ENCODE peak calls at places on chromosomes 5 and 9, in ten cellular contexts. A is PC-3, B is SK-N-SH, T is right atrium auricular region, U is K562, X is Karpas-422, I is upper lobe of left lung, Q is neural progenitor cell, M is lower lobe of right lung, R is kidney epithelial cell. V is an unnamed sample. For H3K36me3, the result is how much of the 10 kb centered on the place peaks cover.

GRCh38 chr9:127586537-127586936 is 25.5 kb upstream of the STXBP1 start:
- DNase-seq in R (no peak), X (peak), B (peak), M (peak), T (peak), Q (peak), I (peak), A (peak), U (peak), V (peak)

GRCh38 chr9:77731930-77732329 is 83.8 kb upstream of the GNA14 start:
- DNase-seq in Q (no peak), A (no peak), U (no peak), T (no peak), B (peak), M (no peak), R (no peak), I (no peak), X (peak), V (no peak)

GRCh38 chr5:50947892-50948683 is 281.7 kb downstream of the PARP8 start:
- DNase-seq in B (peak), T (no peak), R (no peak), Q (no peak), X (no peak), M (no peak), A (no peak), I (no peak), U (no peak), V (no peak)

GRCh38 chr5:178981381-178981780 is 13.7 kb downstream of the GRM6 start:
- DNase-seq in T (no peak), M (no peak), A (no peak), I (no peak), R (no peak), X (no peak), B (no peak), U (no peak), Q (no peak), V (no peak)

GRCh38 chr9:38178282-38178681 is 109.3 kb upstream of the SHB start:
- DNase-seq in R (no peak), X (no peak), M (no peak), I (no peak), B (no peak), Q (no peak), A (peak), T (no peak), U (no peak), V (no peak)

GRCh38 chr5:2338686-2339085 is 412.8 kb downstream of the IRX2 start:
- DNase-seq in A (no peak), U (no peak), X (no peak), R (no peak), I (peak), Q (no peak), T (no peak), B (no peak), M (no peak), V (no peak)

GRCh38 chr9:120942186-120943001 is 15.8 kb upstream of the TRAF1 start:
- DNase-seq in X (no peak), M (no peak), T (no peak), B (no peak), I (no peak), R (no peak), Q (peak), A (peak), U (no peak), V (peak)

GRCh38 chr9:88013607-88014006 is 39.3 kb upstream of the CDK20 start:
- DNase-seq in X (no peak), A (no peak), Q (no peak), M (no peak), B (no peak), R (no peak), I (no peak), T (no peak), U (no peak), V (no peak)

GRCh38 chr5:81552844-81553569 is 159.1 kb upstream of the ACOT12 start:
- DNase-seq in U (no peak), I (no peak), M (no peak), A (peak), X (no peak), B (no peak), T (no peak), R (no peak), Q (no peak), V (no peak)

GRCh38 chr9:117414906-117415583 is at the start of gene ASTN2:
- DNase-seq in B (peak), Q (peak), I (no peak), M (no peak), X (no peak), U (no peak), T (no peak), A (no peak), R (no peak), V (no peak)

GRCh38 chr5:151587796-151588606 is 3.1 kb downstream of the FAT2 start:
- DNase-seq in B (no peak), R (no peak), U (no peak), M (no peak), A (no peak), X (no peak), Q (peak), T (no peak), I (no peak), V (no peak)
- H3K4me3 ChIP-seq in B (no peak), R (no peak), U (no peak), M (no peak), A (no peak), X (no peak), Q (no peak), T (no peak), I (no peak), V (no peak)

GRCh38 chr9:128621730-128622455 is 34.8 kb downstream of the DYNC2I2 start:
- DNase-seq in T (no peak), M (no peak), U (peak), A (no peak), Q (no peak), R (no peak), B (peak), X (no peak), I (no peak), V (no peak)
- H3K36me3 ChIP-seq in T (half or more), M (half or more), U (under half), A (under half), Q (under half), R (under half), B (half or more), X (under half), I (half or more), V (half or more)

GRCh38 chr5:169041180-169041579 is 259.8 kb downstream of the SLIT3 start:
- DNase-seq in Q (no peak), I (no peak), T (no peak), U (no peak), A (no peak), B (no peak), X (no peak), M (no peak), R (no peak), V (no peak)

GRCh38 chr5:169037478-169037877 is 263.5 kb downstream of the SLIT3 start:
- DNase-seq in U (no peak), R (no peak), B (no peak), I (no peak), A (no peak), M (no peak), X (no peak), T (no peak), Q (peak), V (no peak)

GRCh38 chr5:169044982-169045381 is 256.0 kb downstream of the SLIT3 start:
- DNase-seq in I (no peak), M (no peak), U (no peak), B (no peak), X (no peak), Q (peak), T (no peak), R (no peak), A (no peak), V (no peak)

DNA sequence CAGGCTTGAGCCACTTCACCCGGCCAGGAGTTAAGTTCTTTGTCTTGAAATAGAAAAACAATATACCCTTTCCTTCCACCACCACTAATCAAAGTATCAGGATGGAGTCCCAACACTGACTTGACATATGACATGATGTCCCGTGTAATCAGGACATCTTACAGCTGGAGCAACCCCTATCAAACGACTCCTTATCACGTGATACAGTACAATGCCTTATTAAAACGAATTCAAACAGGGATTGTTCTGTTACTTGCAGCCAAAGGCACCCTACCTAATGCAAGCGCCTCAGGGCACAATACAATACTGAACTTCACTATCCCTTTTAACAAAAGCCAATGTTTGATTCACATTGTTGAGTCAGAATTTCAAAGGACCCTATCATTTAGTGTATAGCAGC is 261.3 kb downstream of the SLIT3 start:
- DNase-seq in B (no peak), Q (no peak), M (no peak), R (no peak), I (no peak), A (no peak), X (no peak), U (no peak), T (no peak), V (no peak)
- H3K4me3 ChIP-seq in B (no peak), Q (no peak), M (no peak), R (no peak), I (no peak), A (no peak), X (no peak), U (no peak), T (no peak), V (no peak)

GRCh38 chr5:1325870-1326546 is 18.9 kb downstream of the CLPTM1L start:
- DNase-seq in B (no peak), M (no peak), U (no peak), R (no peak), X (no peak), T (no peak), A (peak), Q (no peak), I (peak), V (no peak)
- H3K36me3 ChIP-seq in B (half or more), M (half or more), U (half or more), R (under half), X (under half), T (half or more), A (half or more), Q (under half), I (under half), V (under half)

DNA sequence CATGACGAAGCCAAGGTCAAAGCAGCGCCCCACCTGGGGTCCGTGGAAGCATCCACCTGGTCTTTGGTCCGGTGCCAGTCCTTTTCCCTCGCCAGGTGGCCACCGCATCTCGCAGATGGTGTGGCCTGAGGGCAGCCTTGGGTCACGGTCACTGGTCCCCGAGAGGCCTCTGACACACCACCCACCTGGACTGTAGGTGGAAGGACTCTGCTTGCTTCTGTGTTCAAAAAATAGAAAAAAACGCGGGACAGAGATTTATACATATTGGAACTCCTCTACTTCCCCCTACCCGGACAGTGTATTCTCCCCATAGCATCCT is 466 bp upstream of the TTC39B start:
- DNase-seq in B (no peak), U (no peak), Q (peak), I (no peak), M (no peak), T (no peak), X (peak), R (no peak), A (no peak), V (no peak)
- H3K4me3 ChIP-seq in B (peak), U (peak), Q (peak), I (peak), M (peak), T (peak), X (peak), R (peak), A (peak), V (peak)

DNA sequence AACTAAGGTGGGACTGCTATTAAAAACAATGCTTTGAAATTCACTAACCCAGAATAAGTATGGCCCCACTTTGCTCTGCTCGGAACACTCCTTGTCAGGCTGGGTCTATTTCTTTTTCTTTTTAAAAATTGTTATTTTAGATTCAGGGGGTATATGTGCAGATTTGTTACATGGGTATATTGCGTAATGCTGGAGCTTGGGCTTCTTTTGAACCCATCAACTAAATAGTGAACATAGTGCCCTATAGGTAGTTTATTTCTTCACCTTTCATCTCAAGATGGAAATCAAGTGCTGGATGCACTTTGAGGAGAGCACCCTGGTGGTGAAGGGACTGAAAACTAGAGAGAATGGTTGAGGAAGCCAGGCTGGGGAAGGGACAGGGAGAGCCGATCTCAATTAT is 51.0 kb downstream of the GLRA1 start:
- DNase-seq in M (no peak), I (no peak), U (no peak), T (no peak), A (no peak), Q (no peak), R (no peak), B (no peak), X (no peak), V (no peak)
- H3K36me3 ChIP-seq in M (under half), I (under half), U (under half), T (under half), A (under half), Q (under half), R (under half), B (under half), X (under half), V (under half)

GRCh38 chr9:129321511-129322021 is 143.5 kb upstream of the IER5L start:
- DNase-seq in M (no peak), X (no peak), R (no peak), B (no peak), T (peak), U (no peak), Q (no peak), A (no peak), I (no peak), V (no peak)

GRCh38 chr9:129319076-129319937 is 141.2 kb upstream of the IER5L start:
- DNase-seq in B (no peak), R (no peak), X (no peak), M (no peak), A (no peak), I (no peak), Q (no peak), T (peak), U (no peak), V (peak)

GRCh38 chr9:129320575-129321311 is 142.7 kb upstream of the IER5L start:
- DNase-seq in I (peak), B (peak), A (peak), U (peak), M (peak), R (peak), Q (peak), T (peak), X (peak), V (peak)

GRCh38 chr9:129318121-129319075 is 140.3 kb upstream of the IER5L start:
- DNase-seq in X (no peak), Q (peak), T (peak), M (no peak), I (no peak), B (no peak), U (no peak), R (no peak), A (no peak), V (no peak)

GRCh38 chr9:129319938-129320481 is 141.9 kb upstream of the IER5L start:
- DNase-seq in M (no peak), X (no peak), B (no peak), T (peak), Q (peak), A (no peak), I (no peak), R (no peak), U (no peak), V (no peak)
- H3K4me3 ChIP-seq in M (peak), X (peak), B (peak), T (peak), Q (no peak), A (peak), I (peak), R (no peak), U (no peak), V (no peak)

GRCh38 chr9:81602887-81603680 is 86.3 kb downstream of the TLE1 start:
- DNase-seq in B (no peak), R (no peak), A (no peak), T (no peak), X (no peak), U (no peak), M (no peak), Q (no peak), I (no peak), V (no peak)
- H3K36me3 ChIP-seq in B (under half), R (under half), A (under half), T (under half), X (under half), U (under half), M (under half), Q (under half), I (under half), V (under half)

DNA sequence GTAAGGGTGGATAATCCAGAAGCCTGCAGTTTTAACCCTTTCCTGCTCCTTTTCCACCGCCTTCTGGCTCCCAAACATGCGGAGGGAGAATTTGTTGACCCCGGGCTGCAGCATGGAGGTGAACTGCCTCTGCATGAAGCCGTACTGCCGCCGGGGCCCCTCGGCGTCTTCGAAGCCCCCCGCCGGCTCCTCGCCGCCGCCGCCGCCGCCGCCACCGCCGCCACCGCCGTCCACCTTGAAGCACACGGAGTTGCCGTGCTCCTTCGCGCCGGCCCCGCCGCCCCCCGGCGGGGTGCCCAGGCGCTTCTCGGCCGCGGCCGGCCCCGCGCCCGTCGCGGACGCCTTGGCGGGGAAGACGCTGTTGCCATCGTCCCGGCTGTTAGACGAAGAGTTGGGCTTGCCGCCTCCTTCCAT is 493 bp downstream of the HCN1 start:
- DNase-seq in M (no peak), B (no peak), U (no peak), R (no peak), T (no peak), A (no peak), Q (no peak), X (no peak), I (no peak), V (no peak)
- H3K4me3 ChIP-seq in M (peak), B (no peak), U (no peak), R (no peak), T (peak), A (no peak), Q (peak), X (no peak), I (peak), V (no peak)

GRCh38 chr5:142455856-142456255 is 131.0 kb upstream of the SPRY4 start:
- DNase-seq in Q (no peak), M (no peak), U (no peak), I (no peak), B (no peak), R (no peak), X (no peak), A (no peak), T (no peak), V (no peak)
- H3K36me3 ChIP-seq in Q (under half), M (under half), U (under half), I (under half), B (under half), R (under half), X (under half), A (under half), T (under half), V (under half)